ENCODE peak calls at places on chromosomes 3 and 15, in nine cellular contexts. C is globus pallidus; B is stimulated activated CD8-positive, alpha-beta memory T cell treated with anti-CD3 and anti-CD28 coated beads, Interleukin-15, amount 100 ng/mL, for 24 hours; F is mucosa of gallbladder; T is RWPE1; S is GOT3; R is ascending aorta; Y is natural killer cell; J is ovary. Z is an unnamed sample.

GRCh38 chr3:188788621-188789081 is 383.1 kb upstream of the TPRG1 start:
- DNase-seq in C (no peak), B (peak), F (no peak), T (peak), S (peak), R (no peak), Y (no peak), J (no peak), Z (no peak)

GRCh38 chr15:28873006-28873405 is 12.8 kb upstream of the APBA2 start:
- DNase-seq in C (no peak), B (no peak), F (no peak), T (no peak), S (no peak), R (no peak), Y (no peak), J (no peak), Z (no peak)

GRCh38 chr15:36371509-36371908 is 207.9 kb upstream of the CDIN1 start:
- DNase-seq in C (no peak), B (no peak), F (no peak), T (peak), S (no peak), R (no peak), Y (no peak), J (no peak), Z (no peak)

GRCh38 chr3:8204846-8205624 is 296.6 kb upstream of the LMCD1 start:
- DNase-seq in C (no peak), B (no peak), F (no peak), T (peak), S (no peak), R (no peak), Y (no peak), J (no peak), Z (no peak)

GRCh38 chr15:25852696-25853524 is 10.2 kb downstream of the ATP10A start:
- DNase-seq in C (no peak), B (no peak), F (no peak), T (no peak), S (no peak), R (no peak), Y (no peak), J (no peak), Z (no peak)

GRCh38 chr3:188901126-188901525 is 270.6 kb upstream of the TPRG1 start:
- DNase-seq in C (no peak), B (no peak), F (no peak), T (no peak), S (no peak), R (no peak), Y (no peak), J (no peak), Z (no peak)

GRCh38 chr15:33324609-33325008 is 13.8 kb downstream of the RYR3 start:
- DNase-seq in C (no peak), B (no peak), F (no peak), T (no peak), S (no peak), R (no peak), Y (no peak), J (no peak), Z (no peak)

GRCh38 chr3:109731639-109732473 is 394.5 kb upstream of the DPPA4 start:
- DNase-seq in C (peak), B (peak), F (peak), T (peak), S (no peak), R (peak), Y (peak), J (peak), Z (peak)

GRCh38 chr15:101614001-101614585 is 38.1 kb downstream of the TM2D3 start:
- DNase-seq in C (no peak), B (no peak), F (no peak), T (no peak), S (no peak), R (no peak), Y (no peak), J (no peak), Z (no peak)

GRCh38 chr15:43516801-43517353 is 531 bp upstream of the MAP1A start:
- DNase-seq in C (peak), B (no peak), F (no peak), T (no peak), S (no peak), R (no peak), Y (no peak), J (no peak), Z (no peak)

GRCh38 chr3:184639351-184639750 is 72.5 kb downstream of the MAGEF1 start:
- DNase-seq in C (no peak), B (no peak), F (no peak), T (no peak), S (no peak), R (no peak), Y (no peak), J (no peak), Z (no peak)

GRCh38 chr3:40310690-40311089 is 1.2 kb downstream of the EIF1B start:
- DNase-seq in C (peak), B (no peak), F (no peak), T (no peak), S (no peak), R (no peak), Y (no peak), J (no peak), Z (no peak)

GRCh38 chr15:51172190-51172589 is 77.5 kb upstream of the TNFAIP8L3 start:
- DNase-seq in C (no peak), B (no peak), F (no peak), T (no peak), S (no peak), R (no peak), Y (no peak), J (no peak), Z (no peak)

GRCh38 chr3:17846466-17846865 is 104.0 kb upstream of the TBC1D5 start:
- DNase-seq in C (no peak), B (no peak), F (no peak), T (no peak), S (no peak), R (no peak), Y (no peak), J (no peak), Z (no peak)

GRCh38 chr15:40339621-40339945 is 1.2 kb downstream of the CCDC9B start:
- DNase-seq in C (no peak), B (no peak), F (no peak), T (no peak), S (no peak), R (no peak), Y (no peak), J (no peak), Z (no peak)

GRCh38 chr3:138812806-138813205 is 21.9 kb downstream of the PIK3CB start:
- DNase-seq in C (no peak), B (no peak), F (no peak), T (no peak), S (no peak), R (no peak), Y (no peak), J (no peak), Z (no peak)

GRCh38 chr15:90060797-90061196 is 41.5 kb downstream of the IDH2 start:
- DNase-seq in C (no peak), B (no peak), F (no peak), T (no peak), S (no peak), R (no peak), Y (no peak), J (no peak), Z (no peak)

GRCh38 chr15:65094294-65094995 is 17.9 kb downstream of the KBTBD13 start:
- DNase-seq in C (no peak), B (no peak), F (no peak), T (no peak), S (no peak), R (peak), Y (no peak), J (no peak), Z (no peak)

GRCh38 chr3:186247821-186248814 is 113.9 kb downstream of the DGKG start:
- DNase-seq in C (peak), B (no peak), F (no peak), T (no peak), S (no peak), R (no peak), Y (no peak), J (no peak), Z (no peak)

GRCh38 chr3:19250959-19251610 is 102.8 kb downstream of the KCNH8 start:
- DNase-seq in C (peak), B (no peak), F (peak), T (no peak), S (no peak), R (no peak), Y (no peak), J (no peak), Z (no peak)